ENCODE peak calls at places on chromosomes 5 and 9, in four cellular contexts. J, W, V and N are unnamed samples.

GRCh38 chr5:166980666-166981065 is 1310.8 kb upstream of the WWC1 start:
- DNase-seq in J (no peak), W (no peak), V (no peak), N (no peak)

GRCh38 chr5:109334056-109334455 is 75.7 kb downstream of the PJA2 start:
- DNase-seq in J (no peak), W (no peak), V (no peak), N (no peak)

GRCh38 chr9:98944130-98945074 is 695 bp downstream of the COL15A1 start:
- DNase-seq in J (no peak), W (no peak), V (no peak), N (no peak)

GRCh38 chr9:6956796-6957355 is 199.1 kb downstream of the KDM4C start:
- DNase-seq in J (no peak), W (no peak), V (no peak), N (no peak)

GRCh38 chr5:5340206-5340729 is 82.2 kb upstream of the ICE1 start:
- DNase-seq in J (peak), W (peak), V (peak), N (peak)

GRCh38 chr9:121354770-121355169 is 15.3 kb downstream of the STOM start:
- DNase-seq in J (no peak), W (no peak), V (no peak), N (no peak)

GRCh38 chr9:97484134-97484533 is 17.3 kb upstream of the TMOD1 start:
- DNase-seq in J (no peak), W (no peak), V (no peak), N (no peak)

GRCh38 chr5:54460181-54460919 is 4.9 kb downstream of the HSPB3 start:
- DNase-seq in J (peak), W (no peak), V (no peak), N (no peak)

GRCh38 chr5:180341595-180341994 is 11.5 kb downstream of the GFPT2 start:
- DNase-seq in J (no peak), W (no peak), V (no peak), N (no peak)

DNA sequence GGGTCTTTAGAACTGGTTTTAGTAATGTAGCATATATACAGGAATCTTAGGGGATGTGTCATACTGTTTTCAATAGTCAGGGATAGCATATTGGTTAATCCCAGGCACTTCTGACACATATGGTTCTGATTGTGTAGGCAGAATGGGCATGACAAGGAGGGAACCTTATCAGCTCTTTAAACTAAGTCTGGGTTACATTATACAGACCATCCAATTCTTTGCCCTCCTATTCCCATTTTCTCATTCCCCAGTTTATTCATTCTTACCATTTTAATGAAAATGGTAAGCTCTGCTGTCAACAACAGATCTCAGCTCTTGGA is 85.1 kb downstream of the NDUFAF2 start:
- DNase-seq in J (no peak), W (no peak), V (no peak), N (no peak)
- TF ChIP-seq TCF7L2 in J (no peak), W (no peak), V (no peak), N (no peak)

GRCh38 chr5:10289353-10289752 is 18.3 kb downstream of the CMBL start:
- DNase-seq in J (no peak), W (no peak), V (no peak), N (no peak)
- TF ChIP-seq TCF7L2 in J (no peak), W (no peak), V (no peak), N (no peak)

GRCh38 chr5:134138416-134139376 is 24.2 kb downstream of the TCF7 start:
- DNase-seq in J (no peak), W (no peak), V (no peak), N (no peak)
- TF ChIP-seq TCF7L2 in J (no peak), W (no peak), V (no peak), N (no peak)

DNA sequence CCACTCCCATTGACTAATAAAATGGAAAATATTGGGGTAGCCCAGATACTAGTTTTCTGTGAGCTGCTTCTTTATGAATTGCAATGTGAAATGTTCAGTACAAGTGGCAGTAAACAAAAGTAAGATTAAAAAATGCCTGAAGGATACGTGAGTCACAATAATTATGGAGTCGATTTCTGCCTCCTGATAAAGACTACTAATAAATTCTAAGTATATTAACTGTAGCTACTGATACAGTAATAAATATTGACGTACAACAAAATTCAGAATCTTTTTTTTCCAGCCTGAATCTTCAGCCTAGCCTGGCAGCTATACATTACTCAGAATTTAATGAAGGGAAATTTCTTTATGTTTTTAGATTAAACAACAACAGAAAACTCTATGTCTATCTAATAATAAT is 218.1 kb downstream of the MPDZ start:
- DNase-seq in J (no peak), W (no peak), V (no peak), N (no peak)
- TF ChIP-seq TCF7L2 in J (no peak), W (no peak), V (no peak), N (no peak)

GRCh38 chr5:34480810-34481528 is 175.2 kb upstream of the RAI14 start:
- DNase-seq in J (no peak), W (no peak), V (no peak), N (no peak)
- TF ChIP-seq TCF7L2 in J (no peak), W (no peak), V (no peak), N (no peak)

GRCh38 chr5:8842906-8843590 is 702.8 kb downstream of the SEMA5A start:
- DNase-seq in J (no peak), W (no peak), V (no peak), N (no peak)
- TF ChIP-seq TCF7L2 in J (no peak), W (no peak), V (no peak), N (no peak)